ENCODE peak calls at places on chromosomes 2 and 18, in eight cellular contexts. T is fibroblast of pulmonary artery, J is AG09309, G is neural crest cell, W is foreskin fibroblast, Q is IMR-90, Z is pancreas, V is A549. E is an unnamed sample.

GRCh38 chr2:159557437-159558034 is 58.8 kb downstream of the BAZ2B start:
- DNase-seq in T (no peak), J (no peak), G (no peak), W (no peak), Q (peak), Z (no peak), V (peak), E (no peak)

GRCh38 chr2:174914894-174915760 is 90.1 kb downstream of the CHN1 start:
- DNase-seq in T (peak), J (no peak), G (no peak), W (peak), Q (no peak), Z (no peak), V (no peak), E (no peak)

GRCh38 chr2:53787911-53788289 is 1.1 kb downstream of the ERLEC1 start:
- DNase-seq in T (peak), J (no peak), G (no peak), W (peak), Q (no peak), Z (no peak), V (no peak), E (no peak)

GRCh38 chr2:38214209-38214717 is 138.3 kb upstream of the CYP1B1 start:
- DNase-seq in T (no peak), J (no peak), G (peak), W (no peak), Q (no peak), Z (no peak), V (no peak), E (no peak)

GRCh38 chr2:229931241-229931640 is 8.9 kb downstream of the FBXO36 start:
- DNase-seq in T (no peak), J (no peak), G (no peak), W (no peak), Q (no peak), Z (no peak), V (no peak), E (no peak)

GRCh38 chr2:171667041-171667440 is 20.2 kb upstream of the DYNC1I2 start:
- DNase-seq in T (no peak), J (no peak), G (no peak), W (no peak), Q (no peak), Z (no peak), V (no peak), E (no peak)

GRCh38 chr18:42068030-42068429 is 113.0 kb downstream of the PIK3C3 start:
- DNase-seq in T (no peak), J (no peak), G (no peak), W (no peak), Q (no peak), Z (no peak), V (no peak), E (no peak)

GRCh38 chr2:66574701-66575624 is 140.0 kb downstream of the MEIS1 start:
- DNase-seq in T (peak), J (no peak), G (peak), W (peak), Q (peak), Z (peak), V (peak), E (peak)

DNA sequence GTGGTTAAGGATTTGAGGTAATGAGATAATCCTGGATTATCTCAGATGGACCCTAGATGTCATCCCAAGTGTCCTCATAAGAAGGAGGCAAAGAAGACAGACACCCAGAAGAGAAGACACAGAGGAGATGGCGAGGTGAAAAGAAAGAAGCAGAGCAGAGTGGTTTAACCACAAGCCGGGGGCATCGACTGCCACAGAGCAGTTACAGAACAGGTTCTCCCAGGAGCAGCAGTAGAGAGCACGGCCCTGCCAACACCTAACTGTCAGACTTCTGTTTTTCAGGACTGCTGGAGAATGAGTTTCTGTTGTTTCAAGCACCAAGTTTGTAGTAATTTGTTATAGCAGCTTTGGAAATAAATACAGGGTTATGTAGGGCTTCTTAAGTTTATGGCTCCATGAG is 437.0 kb downstream of the THSD7B start:
- DNase-seq in T (no peak), J (no peak), G (no peak), W (no peak), Q (no peak), Z (no peak), V (no peak), E (no peak)
- TF ChIP-seq CTCF in T (no peak), J (no peak), G (no peak), W (no peak), Q (no peak), Z (no peak), V (no peak), E (no peak)

DNA sequence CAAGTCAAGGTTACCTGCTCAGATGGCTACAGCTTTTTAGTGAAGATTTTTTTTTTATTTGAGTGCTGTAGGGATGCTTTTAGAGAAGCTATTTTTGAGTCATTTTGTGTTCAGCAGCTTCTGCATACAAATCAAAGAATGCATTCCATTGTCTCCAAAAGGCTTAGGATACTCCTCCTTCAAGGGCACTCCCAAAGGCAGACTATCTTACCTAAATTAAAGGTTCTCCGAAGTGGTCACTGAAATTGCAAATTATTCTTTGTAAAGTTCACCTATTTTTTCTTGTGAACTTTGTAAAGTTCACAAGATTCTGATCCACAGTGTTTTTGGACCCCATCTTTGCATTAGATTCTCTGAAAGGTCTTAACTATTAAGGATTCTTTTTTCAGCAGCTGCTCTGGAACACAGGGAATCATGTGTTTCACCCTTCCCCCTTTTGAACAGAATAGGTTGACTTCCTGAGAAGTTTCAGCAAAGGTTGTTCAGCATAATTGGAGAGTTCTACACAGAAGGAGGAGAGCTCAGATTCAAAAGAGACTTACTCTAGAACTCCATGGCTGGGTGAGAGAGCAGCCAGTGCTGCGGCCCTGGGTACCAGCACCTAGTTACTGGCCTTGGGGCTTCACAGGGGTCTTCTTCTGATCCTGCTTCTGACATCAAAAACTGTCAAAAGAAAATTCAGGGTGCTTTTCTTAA is 14.5 kb downstream of the CLIP4 start:
- DNase-seq in T (peak), J (no peak), G (no peak), W (peak), Q (no peak), Z (no peak), V (peak), E (no peak)
- TF ChIP-seq CTCF in T (no peak), J (no peak), G (no peak), W (no peak), Q (no peak), Z (no peak), V (no peak), E (no peak)

DNA sequence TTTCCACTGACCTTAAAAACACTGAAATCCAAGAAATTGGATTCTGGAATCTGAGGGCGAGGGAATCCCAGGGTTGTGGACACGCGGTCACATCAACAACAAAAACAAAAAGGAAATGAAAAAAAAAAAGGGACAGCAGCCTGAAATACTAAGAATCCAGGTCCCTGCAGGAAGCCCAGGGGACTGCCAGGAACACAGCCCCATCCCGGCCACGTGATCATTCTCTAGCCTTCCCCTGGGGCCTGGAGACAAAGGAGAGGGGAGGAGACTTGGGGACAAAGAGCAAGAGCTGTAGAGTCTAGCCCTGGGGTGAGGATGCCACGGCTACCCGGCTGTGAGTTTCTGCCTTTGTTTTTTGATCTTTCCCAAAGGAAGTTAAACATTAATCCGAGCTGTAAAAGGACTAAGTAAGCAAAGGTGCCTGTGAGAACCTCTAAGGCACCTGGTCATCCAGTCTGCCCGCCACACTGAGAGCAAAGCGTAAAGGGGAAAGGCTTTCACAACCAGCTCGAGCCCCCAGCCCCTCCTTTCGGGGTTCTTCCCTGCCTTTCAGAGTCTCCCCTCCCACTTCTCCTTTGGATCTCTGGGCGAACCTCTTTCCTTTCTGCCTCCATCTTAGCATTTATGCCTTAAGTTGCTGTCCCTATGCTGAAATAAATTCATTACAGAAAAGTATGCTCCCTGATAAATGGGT is 57.9 kb upstream of the MSH2 start:
- DNase-seq in T (peak), J (no peak), G (peak), W (peak), Q (peak), Z (peak), V (peak), E (no peak)
- TF ChIP-seq CTCF in T (peak), J (no peak), G (peak), W (no peak), Q (no peak), Z (peak), V (no peak), E (no peak)

DNA sequence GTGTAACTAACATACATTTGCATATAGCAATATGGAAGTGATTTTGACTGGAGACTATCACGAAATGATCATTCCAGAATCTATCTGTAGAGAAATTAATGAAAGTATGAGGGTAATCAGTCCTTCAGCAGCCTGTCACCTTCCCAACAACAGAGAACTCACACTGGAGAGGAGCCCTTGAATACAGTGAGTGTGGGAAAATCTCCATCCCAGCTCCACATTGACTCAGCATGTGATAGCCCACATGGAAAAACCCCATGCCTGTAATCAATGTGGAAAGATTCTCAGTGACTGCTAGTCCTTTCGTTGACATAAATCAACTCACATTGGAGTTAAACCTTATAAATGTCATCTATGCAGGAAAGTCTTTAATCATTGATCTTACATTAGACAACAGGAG is 13.1 kb upstream of the UXS1 start:
- DNase-seq in T (no peak), J (no peak), G (no peak), W (no peak), Q (no peak), Z (no peak), V (no peak), E (no peak)
- TF ChIP-seq CTCF in T (no peak), J (no peak), G (no peak), W (no peak), Q (no peak), Z (no peak), V (no peak), E (no peak)

GRCh38 chr2:173196638-173197037 is 121.0 kb downstream of the MAP3K20 start:
- DNase-seq in T (no peak), J (no peak), G (no peak), W (no peak), Q (no peak), Z (no peak), V (no peak), E (no peak)
- TF ChIP-seq CTCF in T (no peak), J (no peak), G (no peak), W (no peak), Q (no peak), Z (no peak), V (no peak), E (no peak)

GRCh38 chr2:225353579-225354085 is 45.9 kb upstream of the NYAP2 start:
- DNase-seq in T (no peak), J (no peak), G (no peak), W (peak), Q (no peak), Z (no peak), V (no peak), E (no peak)

GRCh38 chr2:225355788-225356187 is 43.7 kb upstream of the NYAP2 start:
- DNase-seq in T (no peak), J (no peak), G (no peak), W (no peak), Q (no peak), Z (no peak), V (no peak), E (no peak)

GRCh38 chr2:225354281-225354774 is 45.2 kb upstream of the NYAP2 start:
- DNase-seq in T (no peak), J (peak), G (peak), W (peak), Q (peak), Z (no peak), V (peak), E (no peak)
- TF ChIP-seq CTCF in T (no peak), J (no peak), G (no peak), W (no peak), Q (no peak), Z (no peak), V (no peak), E (no peak)